ENCODE peak calls at places on chromosomes 4 and X, in six cellular contexts. I is fibroblast of mammary gland, Z is bronchial epithelial cell, W is amygdala, X is epithelial cell of esophagus, C is M059J. R is an unnamed sample.

GRCh38 chr4:82748781-82749504 is 49.7 kb downstream of the SCD5 start:
- DNase-seq in I (no peak), Z (peak; percentile 46), W (no peak), X (peak; percentile 41), C (peak; percentile 11), R (no peak)

GRCh38 chr4:19729873-19730735 is 521.6 kb upstream of the SLIT2 start:
- DNase-seq in I (peak; percentile 32), Z (no peak), W (no peak), X (no peak), C (peak; percentile 81), R (no peak)

GRCh38 chr4:5524900-5525299 is 183.5 kb downstream of the EVC2 start:
- DNase-seq in I (peak; percentile 46), Z (no peak), W (no peak), X (no peak), C (peak; percentile 89), R (no peak)

GRCh38 chr4:129561886-129562285 is 465.9 kb downstream of the C4orf33 start:
- DNase-seq in I (peak; percentile 43), Z (peak; percentile 60), W (no peak), X (peak; percentile 58), C (no peak), R (no peak)

GRCh38 chr4:30434656-30435055 is 285.5 kb upstream of the PCDH7 start:
- DNase-seq in I (no peak), Z (no peak), W (no peak), X (no peak), C (no peak), R (no peak)

GRCh38 chrX:21661316-21661715 is 3.2 kb upstream of the KLHL34 start:
- DNase-seq in I (no peak), Z (peak; percentile 59), W (no peak), X (peak; percentile 61), C (no peak), R (no peak)

GRCh38 chr4:82043081-82043808 is 330.5 kb downstream of the HNRNPD start:
- DNase-seq in I (no peak), Z (peak; percentile 31), W (no peak), X (peak; percentile 30), C (no peak), R (no peak)

GRCh38 chrX:154473683-154474082 is 5.4 kb downstream of the LAGE3 start:
- DNase-seq in I (no peak), Z (no peak), W (no peak), X (no peak), C (no peak), R (no peak)

GRCh38 chr4:91065117-91065516 is 937.9 kb downstream of the CCSER1 start:
- DNase-seq in I (no peak), Z (no peak), W (no peak), X (no peak), C (no peak), R (no peak)

GRCh38 chr4:175531405-175532091 is 280.5 kb downstream of the GPM6A start:
- DNase-seq in I (peak; percentile 77), Z (peak; percentile 62), W (no peak), X (peak; percentile 46), C (peak; percentile 84), R (no peak)

GRCh38 chr4:170979736-170980135 is 833.5 kb upstream of the GALNTL6 start:
- DNase-seq in I (peak; percentile 1), Z (no peak), W (no peak), X (no peak), C (no peak), R (no peak)

GRCh38 chrX:1903380-1903935 is 288.6 kb downstream of the ASMT start:
- DNase-seq in I (peak; percentile 78), Z (peak; percentile 35), W (no peak), X (peak; percentile 27), C (peak; percentile 94), R (no peak)

GRCh38 chrX:131704136-131704695 is 160.3 kb downstream of the OR13H1 start:
- DNase-seq in I (peak; percentile 84), Z (no peak), W (no peak), X (no peak), C (peak; percentile 55), R (no peak)

GRCh38 chr4:102525099-102525498 is 23.9 kb downstream of the NFKB1 start:
- DNase-seq in I (peak; percentile 51), Z (peak; percentile 59), W (no peak), X (peak; percentile 57), C (no peak), R (no peak)

GRCh38 chrX:153102436-153102835 is 30.2 kb downstream of the PNMA6A start:
- DNase-seq in I (no peak), Z (peak; percentile 1), W (no peak), X (peak; percentile 0), C (no peak), R (no peak)

GRCh38 chr4:117965608-117966007 is 68.7 kb upstream of the NDST3 start:
- DNase-seq in I (no peak), Z (no peak), W (no peak), X (no peak), C (no peak), R (no peak)

GRCh38 chrX:14124562-14124961 is 94.9 kb upstream of the GEMIN8 start:
- DNase-seq in I (no peak), Z (no peak), W (no peak), X (no peak), C (no peak), R (no peak)

GRCh38 chr4:169397762-169398161 is 127.0 kb upstream of the SH3RF1 start:
- DNase-seq in I (peak; percentile 80), Z (peak; percentile 58), W (no peak), X (peak; percentile 85), C (no peak), R (no peak)

GRCh38 chr4:40721730-40722171 is 28.0 kb upstream of the NSUN7 start:
- DNase-seq in I (peak; percentile 26), Z (peak; percentile 72), W (no peak), X (peak; percentile 78), C (peak; percentile 94), R (no peak)

GRCh38 chr4:77104405-77105292 is 28.9 kb upstream of the CCNI start:
- DNase-seq in I (peak; percentile 42), Z (peak; percentile 77), W (no peak), X (peak; percentile 74), C (peak; percentile 18), R (peak; percentile 64)

GRCh38 chr4:48315728-48316630 is 25.4 kb upstream of the SLAIN2 start:
- DNase-seq in I (peak; percentile 80), Z (peak; percentile 68), W (no peak), X (peak; percentile 78), C (peak; percentile 72), R (no peak)

GRCh38 chr4:2797188-2797544 is 4.3 kb downstream of the SH3BP2 start:
- DNase-seq in I (no peak), Z (no peak), W (no peak), X (no peak), C (no peak), R (no peak)

GRCh38 chr4:138113819-138114415 is 128.2 kb downstream of the SLC7A11 start:
- DNase-seq in I (peak; percentile 70), Z (peak; percentile 77), W (no peak), X (peak; percentile 71), C (peak; percentile 69), R (no peak)

GRCh38 chrX:3717742-3718420 is 4.4 kb upstream of the PRKX start:
- DNase-seq in I (peak; percentile 52), Z (peak; percentile 86), W (no peak), X (peak; percentile 89), C (no peak), R (no peak)

GRCh38 chrX:120468825-120469525 is at the start of gene LAMP2:
- DNase-seq in I (peak; percentile 89), Z (peak; percentile 71), W (peak; percentile 75), X (peak; percentile 83), C (peak; percentile 96), R (peak; percentile 88)

GRCh38 chr4:68182382-68182820 is 52.7 kb upstream of the TMPRSS11F start:
- DNase-seq in I (no peak), Z (no peak), W (no peak), X (no peak), C (no peak), R (no peak)

GRCh38 chr4:127967141-127967775 is 2.1 kb downstream of the ABHD18 start:
- DNase-seq in I (peak; percentile 41), Z (no peak), W (no peak), X (peak; percentile 16), C (no peak), R (no peak)

GRCh38 chr4:128549636-128550035 is 259.9 kb upstream of the JADE1 start:
- DNase-seq in I (no peak), Z (no peak), W (no peak), X (no peak), C (no peak), R (no peak)

R was measured in left ventricle myocardium inferior.